ENCODE peak calls at places on chromosome 15, in nine cellular contexts. B is tibial nerve; Q is NCI-H1092; U is ureter; X is stimulated activated CD4-positive, alpha-beta T cell treated with anti-CD3 and anti-CD28 coated beads, Interleukin-12 subunit alpha, Interleukin-12 subunit beta, amount 100 ng/mL, for 48 hours; R is GM06990; I is HTR-8/SVneo; N is stimulated activated naive CD4-positive, alpha-beta T cell; A is NCI-H345. Z is an unnamed sample.

GRCh38 chr15:22956257-22956979 is 23.8 kb downstream of the CYFIP1 start:
- DNase-seq in B (no peak), N (no peak), X (no peak), U (no peak), R (no peak), I (no peak), Q (no peak), A (no peak), Z (peak; percentile 62)

GRCh38 chr15:38603271-38603670 is 38.7 kb upstream of the RASGRP1 start:
- DNase-seq in X (no peak), Q (no peak), B (no peak), N (no peak), R (no peak), I (no peak), A (no peak), U (no peak), Z (no peak)

GRCh38 chr15:68440136-68440535 is 8.2 kb upstream of the ITGA11 start:
- DNase-seq in U (peak; percentile 26), N (no peak), Q (no peak), I (no peak), B (no peak), X (no peak), A (no peak), R (no peak), Z (no peak)

GRCh38 chr15:94451461-94451860 is 220.1 kb downstream of the MCTP2 start:
- DNase-seq in B (no peak), N (no peak), Q (no peak), I (no peak), X (no peak), A (no peak), U (no peak), R (no peak), Z (no peak)

GRCh38 chr15:41780266-41780665 is 6.0 kb downstream of the MAPKBP1 start:
- DNase-seq in B (no peak), I (no peak), A (no peak), X (no peak), N (no peak), R (no peak), Q (no peak), U (no peak), Z (no peak)

GRCh38 chr15:45126535-45127158 is 3.0 kb downstream of the DUOXA1 start:
- DNase-seq in X (no peak), I (no peak), N (peak; percentile 50), Q (no peak), A (no peak), U (no peak), B (no peak), R (no peak), Z (peak; percentile 87)

GRCh38 chr15:34812369-34812768 is 17.0 kb upstream of the ACTC1 start:
- DNase-seq in N (no peak), Q (no peak), B (no peak), I (no peak), X (no peak), R (no peak), A (no peak), U (no peak), Z (peak; percentile 72)

GRCh38 chr15:65066001-65066634 is 1.7 kb downstream of the RASL12 start:
- DNase-seq in Q (no peak), B (no peak), N (no peak), X (no peak), U (no peak), R (no peak), A (no peak), I (no peak), Z (no peak)

GRCh38 chr15:33618300-33618699 is 307.5 kb downstream of the RYR3 start:
- DNase-seq in U (no peak), N (no peak), R (no peak), A (no peak), I (no peak), Q (no peak), X (no peak), B (no peak), Z (no peak)